ENCODE peak calls at places on chromosomes 16 and 17, in six cellular contexts. F, R, O, G, P and K are unnamed samples.

GRCh38 chr16:25106567-25107465 is 4.7 kb upstream of the LCMT1 start:
- DNase-seq in P (peak; percentile 85), G (peak; percentile 96), F (peak; percentile 99), R (peak; percentile 96), O (peak; percentile 87), K (peak; percentile 60)

GRCh38 chr17:66431910-66432309 is 129.5 kb downstream of the PRKCA start:
- DNase-seq in F (no peak), P (peak; percentile 91), R (no peak), G (no peak), O (peak; percentile 87), K (peak; percentile 44)

GRCh38 chr16:67967183-67967955 is 1.1 kb downstream of the SLC12A4 start:
- DNase-seq in O (no peak), R (peak; percentile 34), P (peak; percentile 55), G (no peak), F (no peak), K (peak; percentile 20)

GRCh38 chr17:15651583-15652110 is 32.1 kb upstream of the FBXW10B start:
- DNase-seq in G (peak; percentile 96), P (peak; percentile 99), R (peak; percentile 91), O (peak; percentile 97), F (peak; percentile 95), K (peak; percentile 95)

GRCh38 chr16:87528690-87529579 is 36.1 kb upstream of the ZCCHC14 start:
- DNase-seq in G (peak; percentile 31), O (no peak), P (no peak), F (no peak), R (no peak), K (no peak)

GRCh38 chr17:51668963-51669246 is 408.6 kb downstream of the UTP18 start:
- DNase-seq in O (no peak), R (no peak), F (no peak), G (no peak), P (no peak), K (no peak)

GRCh38 chr17:80691784-80692183 is 147.1 kb downstream of the RPTOR start:
- DNase-seq in G (no peak), F (no peak), R (no peak), P (no peak), O (no peak), K (no peak)

GRCh38 chr17:1769826-1770477 is 8.1 kb downstream of the SERPINF1 start:
- DNase-seq in R (no peak), P (no peak), O (no peak), G (peak; percentile 72), F (no peak), K (no peak)

GRCh38 chr17:66354472-66354871 is 52.1 kb downstream of the PRKCA start:
- DNase-seq in O (no peak), R (no peak), F (no peak), P (no peak), G (no peak), K (no peak)

GRCh38 chr17:32878211-32878610 is 1.3 kb upstream of the MYO1D start:
- DNase-seq in O (peak; percentile 46), R (no peak), F (no peak), G (no peak), P (peak; percentile 91), K (no peak)

GRCh38 chr17:58332720-58333395 is 4.3 kb upstream of the TSPOAP1 start:
- DNase-seq in F (no peak), G (no peak), P (no peak), R (no peak), O (no peak), K (no peak)

GRCh38 chr16:85234310-85235235 is 122.3 kb upstream of the CIBAR2 start:
- DNase-seq in R (peak; percentile 91), F (no peak), G (peak; percentile 92), O (peak; percentile 90), P (peak; percentile 72), K (no peak)

GRCh38 chr16:27251561-27252205 is 16.9 kb downstream of the NSMCE1 start:
- DNase-seq in R (no peak), G (no peak), O (no peak), P (no peak), F (peak; percentile 7), K (no peak)

GRCh38 chr16:74695450-74696422 is 4.9 kb downstream of the MLKL start:
- DNase-seq in O (peak; percentile 95), R (peak; percentile 84), G (peak; percentile 86), F (peak; percentile 94), P (peak; percentile 94), K (peak; percentile 76)

GRCh38 chr17:77155125-77155524 is 14.4 kb downstream of the SEC14L1 start:
- DNase-seq in O (no peak), P (no peak), F (no peak), R (no peak), G (no peak), K (no peak)

GRCh38 chr16:9049241-9049640 is 42.2 kb upstream of the HAPSTR1 start:
- DNase-seq in P (peak; percentile 87), F (no peak), G (no peak), R (no peak), O (peak; percentile 39), K (no peak)

GRCh38 chr17:37450090-37450489 is 39.6 kb upstream of the DUSP14 start:
- DNase-seq in G (peak; percentile 19), F (no peak), R (no peak), P (no peak), O (no peak), K (no peak)

GRCh38 chr17:22300177-22300576 is 607.9 kb downstream of the KCNJ18 start:
- DNase-seq in P (no peak), O (no peak), F (peak; percentile 19), G (no peak), R (no peak), K (no peak)

GRCh38 chr17:7781467-7781866 is 52.5 kb upstream of the KDM6B start:
- DNase-seq in P (no peak), R (peak; percentile 14), O (peak; percentile 29), G (peak; percentile 48), F (no peak), K (no peak)

GRCh38 chr16:27303256-27304100 is 10.3 kb upstream of the IL4R start:
- DNase-seq in O (no peak), F (no peak), R (no peak), G (no peak), P (no peak), K (no peak)

GRCh38 chr16:86045601-86045971 is 146.6 kb downstream of the IRF8 start:
- DNase-seq in P (no peak), G (no peak), F (no peak), O (no peak), R (no peak), K (no peak)

GRCh38 chr17:16948587-16949376 is 23.1 kb downstream of the TNFRSF13B start:
- DNase-seq in G (no peak), P (no peak), R (no peak), O (no peak), F (no peak), K (no peak)

GRCh38 chr17:56884483-56885144 is 29.2 kb downstream of the TRIM25 start:
- DNase-seq in G (no peak), R (no peak), P (no peak), F (no peak), O (no peak), K (no peak)

GRCh38 chr17:8859029-8859803 is 8.3 kb downstream of the PIK3R6 start:
- DNase-seq in P (peak; percentile 96), F (no peak), G (no peak), R (no peak), O (no peak), K (no peak)

DNA sequence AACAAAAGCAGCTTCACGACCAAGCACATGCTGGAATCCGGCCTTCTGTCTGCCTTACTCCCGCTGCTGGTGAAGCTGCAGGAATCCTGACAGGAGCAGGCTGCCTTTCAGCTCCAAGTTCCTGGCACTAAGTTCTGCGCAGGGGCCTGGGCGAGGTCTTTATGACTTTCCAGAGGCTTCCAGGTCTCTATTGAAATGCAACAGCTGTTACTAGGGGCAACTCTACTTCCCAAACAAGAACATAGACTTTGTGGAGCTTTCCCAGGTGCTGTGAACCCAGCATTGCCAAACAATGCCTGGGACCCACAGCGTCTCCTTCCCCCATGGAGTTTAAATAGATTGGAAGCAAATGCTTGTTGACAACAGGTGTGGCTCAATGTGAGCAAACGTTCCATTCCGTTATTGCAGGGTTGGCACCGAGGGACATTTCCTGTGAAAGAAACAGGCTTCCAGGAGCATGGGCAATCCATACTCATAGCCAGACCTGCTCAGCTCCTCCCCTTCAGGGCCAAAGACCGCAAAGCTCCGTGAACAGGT is 156.0 kb downstream of the CDH13 start:
- DNase-seq in R (no peak), P (no peak), O (peak; percentile 24), F (no peak), G (peak; percentile 10), K (no peak)
- H3K4me3 ChIP-seq in R (no peak overlapping the region), P (no peak overlapping the region), O (no peak overlapping the region), F (no peak overlapping the region), G (no peak overlapping the region), K (no peak overlapping the region)

GRCh38 chr17:49231563-49231894 is 942 bp upstream of the PHOSPHO1 start:
- DNase-seq in R (no peak), F (no peak), P (no peak), O (no peak), G (no peak), K (no peak)
- H3K4me3 ChIP-seq in R (no peak overlapping the region), F (peak overlapping the region; percentile 67), P (no peak overlapping the region), O (no peak overlapping the region), G (no peak overlapping the region), K (no peak overlapping the region)

GRCh38 chr16:31136287-31136662 is 748 bp upstream of the PRSS8 start:
- DNase-seq in O (no peak), G (no peak), R (no peak), P (no peak), F (no peak), K (no peak)

GRCh38 chr16:31142109-31143035 is 6.8 kb upstream of the PRSS8 start:
- DNase-seq in R (peak; percentile 100), G (peak; percentile 100), O (peak; percentile 100), P (peak; percentile 98), F (peak; percentile 100), K (peak; percentile 92)

GRCh38 chr16:31135535-31136286 is at the start of gene PRSS8:
- DNase-seq in G (peak; percentile 90), F (no peak), R (peak; percentile 40), P (no peak), O (no peak), K (no peak)

GRCh38 chr16:31141489-31142108 is 6.1 kb upstream of the PRSS8 start:
- DNase-seq in G (peak; percentile 71), P (peak; percentile 68), R (no peak), O (no peak), F (no peak), K (peak; percentile 18)

GRCh38 chr16:31138621-31139578 is 3.4 kb upstream of the PRSS8 start:
- DNase-seq in F (no peak), R (no peak), P (peak; percentile 57), G (peak; percentile 82), O (peak; percentile 66), K (peak; percentile 74)
- H3K4me3 ChIP-seq in F (peak overlapping the region; percentile 17), R (no peak overlapping the region), P (no peak overlapping the region), G (no peak overlapping the region), O (no peak overlapping the region), K (no peak overlapping the region)

GRCh38 chr16:46736695-46737094 is 11.4 kb downstream of the MYLK3 start:
- DNase-seq in G (no peak), O (peak; percentile 25), R (no peak), P (no peak), F (no peak), K (no peak)
- H3K4me3 ChIP-seq in G (no peak overlapping the region), O (no peak overlapping the region), R (no peak overlapping the region), P (no peak overlapping the region), F (no peak overlapping the region), K (no peak overlapping the region)